ENCODE peak calls at places on chromosomes 2 and 18, in six cellular contexts. X is endothelial cell of umbilical vein, T is lung, V is A673, F is right lobe of liver, D is GM23338. Z is an unnamed sample.

GRCh38 chr2:70826696-70827330 is 6.4 kb upstream of the CLEC4F start:
- DNase-seq in V (peak), T (no peak), X (no peak), D (no peak), F (no peak), Z (no peak)

GRCh38 chr2:2650608-2651375 is 319.7 kb upstream of the MYT1L start:
- DNase-seq in D (no peak), V (no peak), F (no peak), X (no peak), T (no peak), Z (no peak)

GRCh38 chr2:8524388-8524787 is 157.5 kb upstream of the ID2 start:
- DNase-seq in X (no peak), D (no peak), T (no peak), V (no peak), F (no peak), Z (no peak)

GRCh38 chr2:3503046-3503445 is 16.3 kb downstream of the ADI1 start:
- DNase-seq in X (no peak), F (peak), T (no peak), D (no peak), V (no peak), Z (no peak)

GRCh38 chr2:134845719-134846118 is 7.3 kb downstream of the ACMSD start:
- DNase-seq in V (no peak), X (no peak), D (no peak), T (no peak), F (no peak), Z (no peak)

GRCh38 chr2:49950635-49951034 is 796.3 kb upstream of the FSHR start:
- DNase-seq in D (no peak), T (no peak), X (no peak), F (no peak), V (no peak), Z (no peak)

GRCh38 chr2:56077352-56077915 is 106.4 kb upstream of the CCDC85A start:
- DNase-seq in V (peak), D (peak), T (no peak), F (no peak), X (peak), Z (no peak)

GRCh38 chr18:11149441-11150270 is at the start of gene PIEZO2:
- DNase-seq in V (peak), X (peak), T (peak), D (peak), F (peak), Z (no peak)

GRCh38 chr18:11689972-11690570 is 1.0 kb downstream of the GNAL start:
- DNase-seq in X (no peak), T (peak), V (peak), F (no peak), D (no peak), Z (no peak)

GRCh38 chr2:67616749-67617148 is 219.6 kb downstream of the ETAA1 start:
- DNase-seq in X (peak), D (no peak), T (no peak), V (peak), F (no peak), Z (no peak)

GRCh38 chr18:62717850-62718229 is 2.5 kb downstream of the PHLPP1 start:
- DNase-seq in V (no peak), X (peak), D (no peak), F (no peak), T (no peak), Z (no peak)

GRCh38 chr2:191333911-191334357 is 88.7 kb downstream of the MYO1B start:
- DNase-seq in X (no peak), V (peak), D (no peak), F (no peak), T (no peak), Z (no peak)

GRCh38 chr2:230759481-230760191 is 47.0 kb downstream of the CAB39 start:
- DNase-seq in X (no peak), F (no peak), D (no peak), V (no peak), T (no peak), Z (no peak)

GRCh38 chr2:1546023-1546591 is 132.8 kb downstream of the TPO start:
- DNase-seq in F (no peak), X (peak), D (peak), T (no peak), V (peak), Z (no peak)

GRCh38 chr18:41695441-41695840 is 259.6 kb upstream of the PIK3C3 start:
- DNase-seq in X (peak), T (no peak), V (no peak), F (no peak), D (no peak), Z (no peak)

GRCh38 chr2:26268184-26268583 is 23.4 kb downstream of the HADHB start:
- DNase-seq in D (no peak), F (no peak), X (no peak), V (no peak), T (no peak), Z (no peak)

GRCh38 chr2:232731470-232731869 is 34.3 kb downstream of the GIGYF2 start:
- DNase-seq in D (no peak), F (no peak), V (no peak), T (no peak), X (no peak), Z (no peak)

GRCh38 chr2:214117054-214117453 is 293.8 kb upstream of the VWC2L start:
- DNase-seq in F (no peak), D (no peak), X (no peak), T (no peak), V (no peak), Z (no peak)

GRCh38 chr2:241473399-241473798 is 35.0 kb downstream of the STK25 start:
- DNase-seq in V (no peak), D (no peak), F (no peak), X (no peak), T (no peak), Z (no peak)

GRCh38 chr2:229392214-229392613 is 121.1 kb upstream of the PID1 start:
- DNase-seq in X (no peak), V (peak), T (no peak), F (no peak), D (no peak), Z (no peak)

GRCh38 chr2:207791579-207792243 is 22.0 kb upstream of the FZD5 start:
- DNase-seq in T (no peak), V (no peak), D (peak), F (no peak), X (no peak), Z (no peak)

GRCh38 chr2:215831296-215831913 is 181.9 kb downstream of the MREG start:
- DNase-seq in D (no peak), V (no peak), F (no peak), X (peak), T (no peak), Z (no peak)

GRCh38 chr2:37985333-37985732 is 60.2 kb downstream of the RMDN2 start:
- DNase-seq in F (no peak), D (no peak), V (no peak), X (no peak), T (no peak), Z (no peak)

GRCh38 chr2:223069988-223070387 is 18.0 kb downstream of the KCNE4 start:
- DNase-seq in D (no peak), X (no peak), T (no peak), V (no peak), F (no peak), Z (no peak)

GRCh38 chr2:217098435-217098834 is 238.6 kb upstream of the TNP1 start:
- DNase-seq in F (no peak), T (no peak), D (peak), V (no peak), X (no peak), Z (no peak)

GRCh38 chr2:241217320-241218031 is 29.0 kb downstream of the ANO7 start:
- DNase-seq in T (peak), X (peak), F (peak), D (peak), V (peak), Z (no peak)

GRCh38 chr2:217821536-217822147 is 181.2 kb downstream of the TNS1 start:
- DNase-seq in F (no peak), D (no peak), V (no peak), X (no peak), T (no peak), Z (no peak)

GRCh38 chr18:55452123-55452611 is 135.8 kb downstream of the TCF4 start:
- DNase-seq in F (no peak), D (no peak), X (no peak), T (no peak), V (no peak), Z (no peak)

GRCh38 chr2:196534533-196534932 is 105.0 kb upstream of the CCDC150 start:
- DNase-seq in D (peak), X (no peak), F (no peak), V (no peak), T (no peak), Z (no peak)
- H3K27ac ChIP-seq in D (no peak), X (no peak), F (no peak), V (no peak), T (no peak), Z (no peak)

DNA sequence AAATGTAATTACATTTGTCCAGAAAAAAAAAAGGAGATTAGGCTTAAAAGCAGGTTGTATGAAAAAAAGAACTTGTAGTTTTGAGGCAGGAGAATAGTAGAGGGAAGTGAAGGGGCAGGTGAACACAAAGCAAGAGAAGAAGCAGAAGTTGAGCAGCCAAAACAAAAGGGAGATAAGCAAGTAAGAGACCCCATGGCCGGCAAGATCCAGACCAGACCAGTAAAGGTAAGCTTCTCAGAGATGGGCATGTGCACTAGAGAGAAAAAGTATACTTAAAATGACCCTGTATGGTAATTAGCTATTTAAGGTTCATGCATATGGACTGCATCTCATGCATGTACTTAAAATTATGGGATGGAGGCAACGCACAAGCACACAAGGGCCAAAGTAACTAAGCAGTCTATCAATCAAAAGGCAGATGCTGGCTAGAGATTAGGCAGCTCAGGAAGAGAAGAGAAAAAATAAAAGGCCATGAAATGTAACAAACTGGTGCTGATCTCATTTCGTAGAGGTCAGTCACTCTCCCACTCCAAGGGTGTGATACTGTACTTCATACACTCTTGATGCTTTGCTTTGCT is 9.7 kb downstream of the SIGLEC15 start:
- DNase-seq in X (no peak), D (no peak), F (no peak), V (no peak), T (no peak), Z (no peak)
- H3K4me3 ChIP-seq in X (no peak), D (no peak), F (no peak), V (no peak), T (no peak), Z (no peak)

DNA sequence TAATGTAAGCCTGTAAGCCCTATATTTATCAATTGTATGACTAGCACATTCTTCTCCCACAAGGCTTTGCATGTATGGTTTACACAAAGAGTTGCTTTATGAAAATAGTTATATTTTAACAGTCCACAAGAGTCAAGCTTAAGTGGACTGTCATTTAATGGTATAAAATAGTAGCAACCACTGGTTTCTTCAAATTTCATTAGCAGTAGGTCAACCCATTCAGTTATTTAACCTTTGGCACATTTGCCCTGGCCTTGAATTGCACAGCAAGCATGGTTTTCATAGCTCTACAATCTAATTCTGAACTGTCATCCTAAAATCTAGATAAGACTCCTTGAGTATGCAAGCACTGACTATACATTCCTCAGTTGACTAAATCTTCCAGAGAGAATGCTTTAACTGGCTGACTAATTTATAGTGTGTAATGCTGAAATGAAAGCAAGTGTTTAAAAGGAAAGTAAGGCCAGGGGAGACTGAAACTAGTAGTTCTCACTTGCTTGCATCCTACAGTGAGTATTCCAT is 1.8 kb downstream of the DPP4 start:
- DNase-seq in X (peak), V (no peak), T (no peak), F (no peak), D (no peak), Z (no peak)
- H3K27ac ChIP-seq in X (no peak), V (no peak), T (no peak), F (no peak), D (no peak), Z (no peak)

DNA sequence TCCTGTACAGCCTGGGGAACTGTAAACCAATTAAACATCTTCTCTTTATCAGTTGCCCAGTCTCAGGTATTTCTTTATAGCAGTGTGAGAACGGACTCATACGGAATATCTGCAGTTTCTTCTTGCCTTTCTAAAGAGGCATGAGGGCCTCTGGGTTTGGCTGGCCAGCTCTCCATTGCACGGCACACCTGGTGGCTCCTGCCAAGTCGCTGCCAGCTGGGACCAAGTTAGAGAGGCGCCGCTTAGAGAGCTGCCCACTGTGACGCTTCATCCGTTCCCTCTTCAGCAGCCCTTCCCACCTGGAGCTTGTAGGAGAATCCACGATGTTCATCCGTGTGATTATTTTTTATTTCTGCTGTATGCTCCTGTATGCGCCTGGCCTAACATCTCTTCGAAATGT is 195.4 kb downstream of the TWIST2 start:
- DNase-seq in T (no peak), F (no peak), D (no peak), V (no peak), X (no peak), Z (no peak)
- H3K4me3 ChIP-seq in T (no peak), F (no peak), D (no peak), V (no peak), X (no peak), Z (no peak)

GRCh38 chr2:86290596-86291327 is 46.7 kb downstream of the REEP1 start:
- DNase-seq in V (no peak), T (no peak), D (no peak), X (no peak), F (no peak), Z (no peak)
- H3K27ac ChIP-seq in V (no peak), T (peak), D (no peak), X (no peak), F (no peak), Z (no peak)

GRCh38 chr2:168145011-168145410 is 102.4 kb downstream of the STK39 start:
- DNase-seq in D (no peak), F (no peak), V (no peak), X (no peak), T (no peak), Z (no peak)
- H3K4me3 ChIP-seq in D (no peak), F (no peak), V (no peak), X (no peak), T (no peak), Z (no peak)

GRCh38 chr2:30716117-30716900 is 90.9 kb downstream of the CAPN13 start:
- DNase-seq in D (no peak), V (no peak), X (no peak), F (peak), T (peak), Z (no peak)

GRCh38 chr2:30711646-30712085 is 95.6 kb downstream of the CAPN13 start:
- DNase-seq in D (peak), V (peak), X (peak), F (peak), T (peak), Z (peak)

GRCh38 chr2:30710461-30710860 is 96.8 kb downstream of the CAPN13 start:
- DNase-seq in F (peak), D (no peak), X (no peak), V (no peak), T (peak), Z (no peak)

GRCh38 chr2:30714811-30715709 is 92.2 kb downstream of the CAPN13 start:
- DNase-seq in T (peak), F (no peak), X (no peak), V (no peak), D (peak), Z (no peak)

GRCh38 chr2:30713698-30714097 is 93.5 kb downstream of the CAPN13 start:
- DNase-seq in D (no peak), V (no peak), X (no peak), F (peak), T (no peak), Z (no peak)
- H3K27ac ChIP-seq in D (no peak), V (no peak), X (no peak), F (no peak), T (no peak), Z (no peak)

Z was measured in effector memory CD4-positive, alpha-beta T cell.